ENCODE peak calls at places on chromosomes 12 and 14, in seven cellular contexts. Z is endodermal cell, R is bronchial epithelial cell, G is pancreas, K is lower lobe of right lung, T is right lobe of liver, E is thyroid gland. L is an unnamed sample. For H3K36me3, the result is how much of the 10 kb centered on the place peaks cover.

GRCh38 chr12:48979602-48980388 is 1.7 kb downstream of the WNT1 start:
- DNase-seq in Z (no peak), R (no peak), G (no peak), K (no peak), T (no peak), E (no peak), L (no peak)

GRCh38 chr12:110124184-110124995 is at the start of gene IFT81:
- DNase-seq in Z (peak), R (peak), G (peak), K (peak), T (peak), E (peak), L (peak)

GRCh38 chr12:65956056-65956738 is 131.9 kb downstream of the HMGA2 start:
- DNase-seq in Z (no peak), R (peak), G (no peak), K (no peak), T (no peak), E (no peak), L (no peak)

GRCh38 chr14:72476657-72477499 is 417.0 kb downstream of the DPF3 start:
- DNase-seq in Z (peak), R (peak), G (no peak), K (no peak), T (no peak), E (peak), L (peak)

GRCh38 chr14:70257526-70257925 is 68.8 kb upstream of the SLC8A3 start:
- DNase-seq in Z (peak), R (peak), G (peak), K (no peak), T (peak), E (no peak), L (no peak)

GRCh38 chr14:30551460-30551859 is 7.5 kb upstream of the G2E3 start:
- DNase-seq in Z (no peak), R (no peak), G (no peak), K (no peak), T (no peak), E (no peak), L (no peak)

GRCh38 chr14:34628681-34629135 is 1.2 kb downstream of the SNX6 start:
- DNase-seq in Z (peak), R (no peak), G (no peak), K (no peak), T (no peak), E (no peak), L (no peak)

GRCh38 chr14:104266643-104267575 is 128.5 kb downstream of the KIF26A start:
- DNase-seq in Z (no peak), R (no peak), G (peak), K (peak), T (peak), E (no peak), L (no peak)

GRCh38 chr12:131290255-131290959 is 336.7 kb downstream of the ADGRD1 start:
- DNase-seq in Z (peak), R (no peak), G (no peak), K (no peak), T (no peak), E (no peak), L (no peak)

GRCh38 chr12:91413591-91413990 is 231.0 kb upstream of the DCN start:
- DNase-seq in Z (no peak), R (peak), G (no peak), K (no peak), T (no peak), E (no peak), L (no peak)

GRCh38 chr14:100696017-100696416 is 30.7 kb upstream of the DLK1 start:
- DNase-seq in Z (no peak), R (no peak), G (no peak), K (no peak), T (no peak), E (no peak), L (no peak)

GRCh38 chr12:116818341-116818856 is 62.8 kb downstream of the HRK start:
- DNase-seq in Z (peak), R (no peak), G (peak), K (no peak), T (peak), E (peak), L (no peak)

GRCh38 chr14:58467575-58467974 is 40.1 kb downstream of the KIAA0586 start:
- DNase-seq in Z (no peak), R (no peak), G (no peak), K (no peak), T (no peak), E (no peak), L (no peak)
- TF ChIP-seq CTCF in Z (peak), R (no peak), G (no peak), K (no peak), T (no peak), E (no peak), L (no peak)

GRCh38 chr14:39432179-39432618 is at the start of gene FBXO33:
- DNase-seq in Z (peak), R (peak), G (peak), K (peak), T (peak), E (peak), L (peak)
- H3K4me3 ChIP-seq in Z (peak), R (peak), G (peak), K (peak), T (peak), E (peak), L (peak)

GRCh38 chr12:31991815-31992214 is 32.6 kb downstream of the RESF1 start:
- DNase-seq in Z (no peak), R (peak), G (no peak), K (no peak), T (no peak), E (no peak), L (peak)
- H3K36me3 ChIP-seq in Z (half or more), R (under half), G (under half), K (half or more), T (under half), E (under half), L (under half)

GRCh38 chr14:88563845-88564244 is 1.0 kb downstream of the ZC3H14 start:
- DNase-seq in Z (no peak), R (no peak), G (no peak), K (no peak), T (no peak), E (no peak), L (no peak)

GRCh38 chr14:88565427-88565826 is 2.6 kb downstream of the ZC3H14 start:
- DNase-seq in Z (no peak), R (no peak), G (no peak), K (no peak), T (no peak), E (no peak), L (no peak)

GRCh38 chr14:88559852-88560251 is 3.0 kb upstream of the ZC3H14 start:
- DNase-seq in Z (no peak), R (peak), G (no peak), K (no peak), T (no peak), E (peak), L (no peak)

GRCh38 chr14:88562532-88562830 is 356 bp upstream of the ZC3H14 start:
- DNase-seq in Z (no peak), R (no peak), G (no peak), K (no peak), T (no peak), E (no peak), L (no peak)

GRCh38 chr14:88562831-88563686 is at the start of gene ZC3H14:
- DNase-seq in Z (peak), R (peak), G (peak), K (peak), T (peak), E (peak), L (peak)
- TF ChIP-seq CTCF in Z (no peak), R (no peak), G (no peak), K (no peak), T (no peak), E (no peak), L (peak)

DNA sequence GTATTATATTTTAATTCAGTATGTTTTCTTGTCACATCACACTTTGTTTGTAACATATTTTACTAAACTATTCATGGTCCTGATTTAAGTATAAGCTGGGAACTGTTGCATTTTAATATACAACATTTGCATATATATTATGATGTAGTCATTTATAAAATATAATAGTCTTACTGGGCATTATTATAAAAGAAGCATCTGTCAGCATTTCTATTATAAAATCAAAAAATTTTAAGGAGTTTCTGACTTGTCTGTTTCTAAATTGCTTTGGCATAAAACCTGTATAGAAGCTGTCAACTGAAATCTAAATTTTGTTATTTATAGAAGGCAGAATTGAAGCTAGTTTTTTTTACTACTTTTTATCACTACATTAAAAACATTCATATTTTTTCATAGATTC is 166.6 kb downstream of the NUBPL start:
- DNase-seq in Z (no peak), R (no peak), G (no peak), K (no peak), T (no peak), E (no peak), L (no peak)
- H3K4me3 ChIP-seq in Z (no peak), R (no peak), G (no peak), K (no peak), T (no peak), E (no peak), L (no peak)

GRCh38 chr14:88868558-88869159 is 44.2 kb downstream of the TTC8 start:
- DNase-seq in Z (no peak), R (peak), G (no peak), K (no peak), T (no peak), E (no peak), L (no peak)

GRCh38 chr14:88866305-88866704 is 41.9 kb downstream of the TTC8 start:
- DNase-seq in Z (no peak), R (no peak), G (no peak), K (no peak), T (no peak), E (no peak), L (no peak)

GRCh38 chr14:88864198-88864597 is 39.7 kb downstream of the TTC8 start:
- DNase-seq in Z (no peak), R (no peak), G (no peak), K (no peak), T (no peak), E (no peak), L (no peak)

DNA sequence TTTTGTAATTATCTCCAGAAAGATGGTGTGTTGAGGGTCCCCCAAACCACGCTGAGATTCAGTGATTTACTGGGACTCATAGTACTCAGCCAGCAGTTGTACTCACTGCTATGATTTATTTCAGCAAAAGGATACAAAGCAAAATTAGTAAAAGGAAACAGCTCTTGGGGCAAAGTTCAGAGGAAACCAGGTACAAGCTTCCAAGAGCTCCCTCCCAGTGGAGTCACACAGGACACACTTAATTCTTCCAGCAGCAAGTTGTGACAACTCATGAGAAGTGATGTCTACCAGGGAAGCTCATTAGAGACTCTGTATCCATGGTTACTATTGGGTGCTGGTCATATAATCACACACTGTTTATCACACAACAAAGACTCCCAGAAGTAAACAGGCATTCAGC is 38.7 kb downstream of the TTC8 start:
- DNase-seq in Z (no peak), R (no peak), G (no peak), K (no peak), T (no peak), E (no peak), L (no peak)
- H3K36me3 ChIP-seq in Z (under half), R (under half), G (under half), K (under half), T (under half), E (under half), L (under half)

DNA sequence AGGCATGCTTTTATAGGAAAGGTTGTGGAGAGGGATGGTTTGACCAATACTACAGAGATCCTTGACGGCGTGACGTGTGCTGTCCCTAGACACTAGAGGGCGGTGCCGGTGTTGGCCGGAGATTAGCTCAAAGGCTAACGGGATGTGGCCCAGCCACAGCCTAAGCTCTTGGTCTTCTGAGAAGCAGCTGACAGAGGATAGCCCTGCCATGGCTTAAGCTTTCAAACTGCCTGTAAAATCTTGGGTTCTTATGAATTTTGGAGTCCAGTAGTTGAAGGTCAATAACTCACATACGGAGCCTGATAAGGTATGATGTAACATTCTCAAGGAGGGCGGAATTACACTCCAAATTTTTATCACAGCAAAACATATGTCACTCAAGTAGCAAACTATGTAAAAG is 515.7 kb upstream of the ATXN7L3B start:
- DNase-seq in Z (peak), R (peak), G (peak), K (peak), T (peak), E (peak), L (no peak)
- TF ChIP-seq CTCF in Z (peak), R (peak), G (peak), K (peak), T (peak), E (peak), L (peak)

GRCh38 chr12:27334052-27334720 is 1.6 kb downstream of the BMAL2 start:
- DNase-seq in Z (no peak), R (peak), G (no peak), K (no peak), T (no peak), E (no peak), L (no peak)
- H3K4me3 ChIP-seq in Z (peak), R (peak), G (peak), K (peak), T (peak), E (no peak), L (peak)

GRCh38 chr12:120321382-120322202 is 6.0 kb downstream of the PLA2G1B start:
- DNase-seq in Z (no peak), R (no peak), G (peak), K (peak), T (no peak), E (no peak), L (no peak)

GRCh38 chr12:120314220-120314619 is 12.1 kb downstream of the SIRT4 start:
- DNase-seq in Z (peak), R (no peak), G (no peak), K (no peak), T (no peak), E (no peak), L (no peak)

GRCh38 chr12:120316798-120317257 is 10.8 kb downstream of the PLA2G1B start:
- DNase-seq in Z (no peak), R (peak), G (peak), K (peak), T (no peak), E (no peak), L (no peak)

GRCh38 chr12:120317258-120318105 is 10.1 kb downstream of the PLA2G1B start:
- DNase-seq in Z (peak), R (peak), G (peak), K (peak), T (peak), E (peak), L (peak)
- H3K36me3 ChIP-seq in Z (under half), R (under half), G (under half), K (under half), T (under half), E (under half), L (under half)

GRCh38 chr12:118288174-118288573 is 84.5 kb downstream of the TAOK3 start:
- DNase-seq in Z (no peak), R (no peak), G (no peak), K (no peak), T (no peak), E (no peak), L (no peak)
- TF ChIP-seq CTCF in Z (no peak), R (no peak), G (no peak), K (no peak), T (no peak), E (no peak), L (no peak)

L was measured in GM06990.